ENCODE peak calls at places on chromosomes 1 and 21, in four cellular contexts. B, H, I and W are unnamed samples.
A peak's percentile ranks its signal among the peaks of the same experiment; 100 is the strongest.

GRCh38 chr21:37064841-37065240 is 8.0 kb downstream of the PIGP start:
- DNase-seq in I (no peak), B (no peak), H (no peak), W (no peak)

GRCh38 chr1:36842448-36842847 is 191.9 kb downstream of the GRIK3 start:
- DNase-seq in I (no peak), B (no peak), H (no peak), W (no peak)

GRCh38 chr1:95005584-95005983 is 67.2 kb downstream of the ALG14 start:
- DNase-seq in B (no peak), I (peak; percentile 54), H (no peak), W (no peak)

GRCh38 chr1:19893687-19894086 is 11.5 kb downstream of the OTUD3 start:
- DNase-seq in B (no peak), H (no peak), I (no peak), W (no peak)

GRCh38 chr21:46515109-46515508 is 56.4 kb downstream of the DIP2A start:
- DNase-seq in H (no peak), B (no peak), I (no peak), W (no peak)

GRCh38 chr1:51516639-51517158 is 2.4 kb downstream of the EPS15 start:
- DNase-seq in H (no peak), B (no peak), I (peak; percentile 44), W (no peak)

GRCh38 chr1:182625716-182626504 is 21.7 kb upstream of the RGS16 start:
- DNase-seq in H (no peak), B (no peak), I (no peak), W (no peak)

GRCh38 chr1:225097175-225097574 is 167.7 kb downstream of the DNAH14 start:
- DNase-seq in H (no peak), I (no peak), B (no peak), W (no peak)

GRCh38 chr1:115492019-115492595 is 149.7 kb upstream of the VANGL1 start:
- DNase-seq in B (no peak), I (no peak), H (no peak), W (no peak)

GRCh38 chr1:202130816-202131522 is 8.3 kb downstream of the GPR37L1 start:
- DNase-seq in I (no peak), H (no peak), B (no peak), W (no peak)

GRCh38 chr1:172885976-172886375 is 164.8 kb downstream of the TNFSF18 start:
- DNase-seq in H (no peak), I (no peak), B (no peak), W (no peak)

GRCh38 chr1:226132731-226133503 is 53.6 kb downstream of the ACBD3 start:
- DNase-seq in I (no peak), H (no peak), B (no peak), W (no peak)

GRCh38 chr1:227944931-227945890 is 2.5 kb downstream of the WNT9A start:
- DNase-seq in H (no peak), I (no peak), B (no peak), W (peak; percentile 18)

GRCh38 chr1:66731462-66731861 is 20.8 kb upstream of the DYNLT5 start:
- DNase-seq in I (no peak), H (no peak), B (no peak), W (no peak)

GRCh38 chr21:14070049-14070893 is 140.5 kb downstream of the LIPI start:
- DNase-seq in H (no peak), I (no peak), B (no peak), W (no peak)

GRCh38 chr1:25257176-25257575 is 9.9 kb upstream of the RSRP1 start:
- DNase-seq in I (no peak), B (no peak), H (no peak), W (no peak)

GRCh38 chr1:40004857-40005256 is 35.7 kb upstream of the CAP1 start:
- DNase-seq in B (no peak), I (no peak), H (no peak), W (no peak)

GRCh38 chr21:29642551-29643245 is 297.1 kb downstream of the GRIK1 start:
- DNase-seq in H (no peak), I (peak; percentile 29), B (no peak), W (no peak)

GRCh38 chr1:202148391-202148790 is 3.9 kb upstream of the ARL8A start:
- DNase-seq in H (no peak), B (no peak), I (no peak), W (no peak)

GRCh38 chr1:204377800-204378608 is 18.3 kb upstream of the PLEKHA6 start:
- DNase-seq in I (peak; percentile 46), H (no peak), B (no peak), W (no peak)

GRCh38 chr1:47894718-47895393 is 102.3 kb downstream of the TRABD2B start:
- DNase-seq in I (no peak), B (no peak), H (peak; percentile 19), W (no peak)

GRCh38 chr1:204670152-204670927 is 15.2 kb downstream of the LRRN2 start:
- DNase-seq in I (peak; percentile 72), H (no peak), B (no peak), W (no peak)

GRCh38 chr1:87106867-87107266 is 192.4 kb downstream of the HS2ST1 start:
- DNase-seq in H (no peak), I (no peak), B (no peak), W (no peak)

GRCh38 chr1:217482356-217483102 is 148.4 kb downstream of the GPATCH2 start:
- DNase-seq in I (no peak), B (peak; percentile 5), H (no peak), W (no peak)

GRCh38 chr1:57381871-57382270 is 42.0 kb downstream of the DAB1 start:
- DNase-seq in H (no peak), I (no peak), B (no peak), W (no peak)

GRCh38 chr21:45862544-45863207 is 118.9 kb upstream of the COL6A1 start:
- DNase-seq in H (no peak), I (no peak), B (peak; percentile 66), W (no peak)

GRCh38 chr1:60503216-60503615 is 429.6 kb upstream of the C1orf87 start:
- DNase-seq in I (no peak), H (no peak), B (no peak), W (no peak)

GRCh38 chr1:173248247-173248940 is 41.3 kb upstream of the TNFSF4 start:
- DNase-seq in H (no peak), B (no peak), I (no peak), W (no peak)

GRCh38 chr1:200180821-200181220 is 153.3 kb downstream of the NR5A2 start:
- DNase-seq in I (peak; percentile 21), H (no peak), B (no peak), W (no peak)

GRCh38 chr21:35026153-35026499 is 23.0 kb downstream of the RUNX1 start:
- DNase-seq in B (no peak), H (no peak), I (no peak), W (no peak)

DNA sequence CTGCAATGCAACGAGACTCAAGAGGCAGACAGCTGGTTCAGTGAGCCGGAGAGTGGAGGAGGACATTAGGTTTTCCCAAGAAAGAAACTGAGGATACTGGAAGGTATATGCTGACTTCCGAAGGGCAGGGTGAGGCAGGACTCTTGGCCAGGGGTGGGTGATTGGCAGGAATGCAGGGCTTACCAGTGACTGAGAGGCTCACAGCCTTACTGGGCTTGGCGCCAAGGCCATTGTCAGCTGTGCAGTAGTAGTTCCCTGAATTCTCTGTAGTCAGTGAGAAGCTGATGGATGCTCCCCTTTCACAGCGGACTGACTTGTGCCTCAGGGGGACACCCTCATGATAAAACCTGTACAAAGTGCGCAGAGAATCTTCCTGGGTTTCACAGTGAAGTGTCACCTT is 9.6 kb downstream of the FCRL5 start:
- DNase-seq in B (no peak), H (no peak), I (no peak), W (no peak)
- TF ChIP-seq TAF1 in B (no peak), H (no peak), I (no peak), W (no peak)

DNA sequence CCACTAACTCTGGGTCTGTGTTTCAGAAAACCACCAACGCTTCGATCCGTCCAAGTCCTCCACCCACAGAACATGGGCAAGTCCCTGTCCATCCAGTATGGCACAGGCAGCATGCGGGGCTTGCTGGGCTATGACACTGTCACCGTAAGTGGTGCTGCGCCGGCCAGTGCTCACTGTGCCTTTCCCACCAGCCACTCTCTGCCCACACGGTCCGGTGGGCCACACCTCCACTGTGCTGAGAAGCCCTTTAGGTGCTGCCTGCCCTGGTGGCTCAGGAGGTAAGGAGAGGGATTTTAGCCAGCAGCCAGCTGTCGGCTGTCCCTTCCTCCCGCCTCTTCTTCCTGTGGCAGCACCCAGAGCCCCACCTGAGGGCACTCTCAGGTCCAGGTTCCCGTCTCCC is 33.9 kb downstream of the PROK1 start:
- DNase-seq in H (no peak), B (no peak), I (no peak), W (no peak)
- TF ChIP-seq POLR2AphosphoS5 in H (no peak), B (no peak), I (no peak), W (no peak)

DNA sequence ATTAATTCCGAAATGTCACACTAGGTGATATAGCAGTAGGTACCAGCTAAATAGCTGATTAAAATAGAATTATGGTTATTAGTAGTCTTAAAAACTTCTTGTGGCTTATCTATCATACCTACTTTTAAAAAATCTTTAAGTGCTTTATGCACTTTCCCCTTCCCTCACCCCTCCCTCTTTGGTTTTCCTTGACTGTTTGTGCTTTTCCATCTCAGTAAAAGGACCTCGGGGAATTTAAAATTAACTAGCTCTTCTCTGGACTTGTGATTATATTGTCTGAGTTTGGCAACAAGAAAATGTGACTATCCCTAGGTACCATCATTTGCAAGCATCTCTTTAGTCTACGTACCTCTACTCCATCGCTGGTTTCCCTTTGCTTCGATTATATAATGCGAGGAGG is 11.2 kb downstream of the COX20 start:
- DNase-seq in H (no peak), I (no peak), B (no peak), W (no peak)
- TF ChIP-seq POLR2A in H (no peak), I (peak; percentile 4), B (no peak), W (no peak)

GRCh38 chr1:229012823-229013222 is 258.1 kb upstream of the RAB4A start:
- DNase-seq in B (no peak), I (no peak), H (no peak), W (no peak)
- TF ChIP-seq TAF1 in B (no peak), I (no peak), H (no peak), W (no peak)

GRCh38 chr1:80244366-80244765 is 1237.8 kb upstream of the ADGRL4 start:
- DNase-seq in I (no peak), B (no peak), H (no peak), W (no peak)

GRCh38 chr1:80250573-80251168 is 1244.1 kb upstream of the ADGRL4 start:
- DNase-seq in I (no peak), B (no peak), H (no peak), W (no peak)

GRCh38 chr1:80249699-80250098 is 1243.2 kb upstream of the ADGRL4 start:
- DNase-seq in I (no peak), B (no peak), H (no peak), W (no peak)

GRCh38 chr1:80248886-80249285 is 1242.4 kb upstream of the ADGRL4 start:
- DNase-seq in B (no peak), I (no peak), H (no peak), W (no peak)

GRCh38 chr1:80245813-80246212 is 1239.3 kb upstream of the ADGRL4 start:
- DNase-seq in B (no peak), I (no peak), H (no peak), W (no peak)
- TF ChIP-seq POLR2AphosphoS5 in B (no peak), I (no peak), H (no peak), W (no peak)